ENCODE peak calls at places on chromosomes 2 and 18, in five cellular contexts. One of them, this sample, is unnamed.

GRCh38 chr2:118847447-118848172 is at the start of gene EN1:
- DNase-seq in heart left ventricle: no peak
- DNase-seq in brain microvascular endothelial cell: no peak
- DNase-seq in H7: peak
- DNase-seq in mesenchymal stem cell: no peak
- DNase-seq in this sample: no peak

GRCh38 chr18:48949606-48950535 is 894 bp downstream of the SMAD7 start:
- DNase-seq in heart left ventricle: peak
- DNase-seq in brain microvascular endothelial cell: no peak
- DNase-seq in H7: peak
- DNase-seq in mesenchymal stem cell: peak
- DNase-seq in this sample: peak

GRCh38 chr2:39119732-39120520 is 925 bp downstream of the SOS1 start:
- DNase-seq in heart left ventricle: peak
- DNase-seq in brain microvascular endothelial cell: no peak
- DNase-seq in H7: peak
- DNase-seq in mesenchymal stem cell: peak
- DNase-seq in this sample: peak

GRCh38 chr2:39135678-39136259 is 14.9 kb upstream of the SOS1 start:
- DNase-seq in heart left ventricle: no peak
- DNase-seq in brain microvascular endothelial cell: no peak
- DNase-seq in H7: no peak
- DNase-seq in mesenchymal stem cell: no peak
- DNase-seq in this sample: no peak

GRCh38 chr2:28134262-28134812 is 243.8 kb downstream of the BABAM2 start:
- DNase-seq in heart left ventricle: no peak
- DNase-seq in brain microvascular endothelial cell: no peak
- DNase-seq in H7: no peak
- DNase-seq in mesenchymal stem cell: no peak
- DNase-seq in this sample: no peak

GRCh38 chr2:238241970-238242369 is 2.1 kb upstream of the HES6 start:
- DNase-seq in heart left ventricle: no peak
- DNase-seq in brain microvascular endothelial cell: no peak
- DNase-seq in H7: no peak
- DNase-seq in mesenchymal stem cell: no peak
- DNase-seq in this sample: no peak

GRCh38 chr2:18795881-18796280 is 206.5 kb upstream of the NT5C1B start:
- DNase-seq in heart left ventricle: no peak
- DNase-seq in brain microvascular endothelial cell: no peak
- DNase-seq in H7: no peak
- DNase-seq in mesenchymal stem cell: peak
- DNase-seq in this sample: no peak

GRCh38 chr18:80096032-80096565 is 13.0 kb upstream of the ADNP2 start:
- DNase-seq in heart left ventricle: no peak
- DNase-seq in brain microvascular endothelial cell: no peak
- DNase-seq in H7: no peak
- DNase-seq in mesenchymal stem cell: no peak
- DNase-seq in this sample: no peak

GRCh38 chr2:180707175-180707866 is 273.1 kb upstream of the UBE2E3 start:
- DNase-seq in heart left ventricle: no peak
- DNase-seq in brain microvascular endothelial cell: no peak
- DNase-seq in H7: no peak
- DNase-seq in mesenchymal stem cell: no peak
- DNase-seq in this sample: no peak

GRCh38 chr2:224453892-224454291 is 52.0 kb upstream of the FAM124B start:
- DNase-seq in heart left ventricle: no peak
- DNase-seq in brain microvascular endothelial cell: no peak
- DNase-seq in H7: no peak
- DNase-seq in mesenchymal stem cell: no peak
- DNase-seq in this sample: no peak

GRCh38 chr2:3651686-3652516 is 6.1 kb upstream of the ALLC start:
- DNase-seq in heart left ventricle: peak
- DNase-seq in brain microvascular endothelial cell: peak
- DNase-seq in H7: peak
- DNase-seq in mesenchymal stem cell: peak
- DNase-seq in this sample: peak

GRCh38 chr2:15800489-15801329 is 139.6 kb upstream of the MYCN start:
- DNase-seq in heart left ventricle: no peak
- DNase-seq in brain microvascular endothelial cell: no peak
- DNase-seq in H7: peak
- DNase-seq in mesenchymal stem cell: no peak
- DNase-seq in this sample: no peak

GRCh38 chr2:167550448-167550847 is 662.2 kb downstream of the XIRP2 start:
- DNase-seq in heart left ventricle: no peak
- DNase-seq in brain microvascular endothelial cell: peak
- DNase-seq in H7: peak
- DNase-seq in mesenchymal stem cell: peak
- DNase-seq in this sample: no peak

GRCh38 chr2:64923385-64923710 is 65.9 kb upstream of the SLC1A4 start:
- DNase-seq in heart left ventricle: no peak
- DNase-seq in brain microvascular endothelial cell: no peak
- DNase-seq in H7: no peak
- DNase-seq in mesenchymal stem cell: no peak
- DNase-seq in this sample: no peak

GRCh38 chr2:138652378-138652777 is 127.8 kb downstream of the NXPH2 start:
- DNase-seq in heart left ventricle: no peak
- DNase-seq in brain microvascular endothelial cell: peak
- DNase-seq in H7: no peak
- DNase-seq in mesenchymal stem cell: no peak
- DNase-seq in this sample: no peak

GRCh38 chr2:46873632-46874068 is 42.0 kb downstream of the MCFD2 start:
- DNase-seq in heart left ventricle: no peak
- DNase-seq in brain microvascular endothelial cell: peak
- DNase-seq in H7: no peak
- DNase-seq in mesenchymal stem cell: peak
- DNase-seq in this sample: no peak

GRCh38 chr2:64698068-64698645 is 44.4 kb upstream of the SERTAD2 start:
- DNase-seq in heart left ventricle: no peak
- DNase-seq in brain microvascular endothelial cell: no peak
- DNase-seq in H7: no peak
- DNase-seq in mesenchymal stem cell: no peak
- DNase-seq in this sample: no peak

GRCh38 chr18:25817571-25818237 is 272.7 kb downstream of the SS18 start:
- DNase-seq in heart left ventricle: no peak
- DNase-seq in brain microvascular endothelial cell: no peak
- DNase-seq in H7: no peak
- DNase-seq in mesenchymal stem cell: no peak
- DNase-seq in this sample: no peak

GRCh38 chr2:36476411-36476810 is 120.8 kb downstream of the CRIM1 start:
- DNase-seq in heart left ventricle: no peak
- DNase-seq in brain microvascular endothelial cell: no peak
- DNase-seq in H7: no peak
- DNase-seq in mesenchymal stem cell: no peak
- DNase-seq in this sample: no peak

GRCh38 chr2:174436351-174436750 is 40.8 kb downstream of the SCRN3 start:
- DNase-seq in heart left ventricle: no peak
- DNase-seq in brain microvascular endothelial cell: peak
- DNase-seq in H7: no peak
- DNase-seq in mesenchymal stem cell: no peak
- DNase-seq in this sample: no peak

GRCh38 chr2:69693059-69693458 is 48.9 kb upstream of the ANXA4 start:
- DNase-seq in heart left ventricle: no peak
- DNase-seq in brain microvascular endothelial cell: no peak
- DNase-seq in H7: no peak
- DNase-seq in mesenchymal stem cell: no peak
- DNase-seq in this sample: no peak

GRCh38 chr2:120894936-120895335 is 159.3 kb downstream of the GLI2 start:
- DNase-seq in heart left ventricle: no peak
- DNase-seq in brain microvascular endothelial cell: no peak
- DNase-seq in H7: no peak
- DNase-seq in mesenchymal stem cell: no peak
- DNase-seq in this sample: no peak

DNA sequence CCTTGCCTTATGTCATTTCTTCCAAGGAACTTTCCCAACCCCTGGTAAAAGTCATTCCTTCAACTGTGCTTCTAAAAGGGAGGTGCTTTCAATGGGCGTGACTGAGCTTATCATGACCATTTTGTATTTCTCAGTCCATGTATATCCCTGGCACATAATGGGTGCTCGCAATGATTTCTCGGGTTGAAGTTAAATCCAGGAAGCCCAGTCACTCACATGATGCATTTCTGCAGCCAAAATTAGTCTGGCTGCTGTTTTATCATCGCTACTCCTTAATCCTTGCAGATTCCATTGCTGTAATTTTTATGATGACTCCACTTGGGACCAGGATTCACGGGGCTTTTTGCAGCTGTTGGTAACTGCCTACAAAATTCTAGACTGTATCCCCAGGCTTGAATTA is 25.9 kb upstream of the RFX8 start:
- DNase-seq in heart left ventricle: no peak
- DNase-seq in brain microvascular endothelial cell: no peak
- DNase-seq in H7: no peak
- DNase-seq in mesenchymal stem cell: no peak
- DNase-seq in this sample: no peak
- H3K4me3 ChIP-seq in heart left ventricle: peak
- H3K4me3 ChIP-seq in brain microvascular endothelial cell: no peak
- H3K4me3 ChIP-seq in H7: no peak
- H3K4me3 ChIP-seq in mesenchymal stem cell: no peak
- H3K4me3 ChIP-seq in this sample: no peak

GRCh38 chr18:4454548-4455112 is 477 bp downstream of the DLGAP1 start:
- DNase-seq in heart left ventricle: peak
- DNase-seq in brain microvascular endothelial cell: no peak
- DNase-seq in H7: peak
- DNase-seq in mesenchymal stem cell: no peak
- DNase-seq in this sample: no peak
- H3K4me3 ChIP-seq in heart left ventricle: peak
- H3K4me3 ChIP-seq in brain microvascular endothelial cell: peak
- H3K4me3 ChIP-seq in H7: peak
- H3K4me3 ChIP-seq in mesenchymal stem cell: peak
- H3K4me3 ChIP-seq in this sample: no peak

DNA sequence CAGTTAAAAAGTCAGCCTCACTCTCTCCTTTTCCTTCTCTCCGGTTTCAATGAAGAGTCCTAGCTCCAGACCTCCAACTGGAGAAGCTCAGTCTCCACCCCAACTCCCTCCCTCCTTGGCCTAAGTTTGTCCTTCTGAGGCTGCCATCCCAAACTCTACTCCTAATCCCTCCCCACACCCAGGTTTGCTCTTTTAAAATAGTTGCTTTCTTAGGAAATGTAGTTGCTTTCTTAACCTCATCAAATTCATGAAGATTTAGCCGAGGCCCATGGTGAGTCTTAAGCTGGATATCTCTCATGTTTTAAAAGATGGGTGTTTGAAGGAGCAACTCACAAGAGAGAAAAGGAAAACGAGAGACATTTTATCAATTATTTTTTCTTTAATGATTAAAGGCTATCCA is 937 bp upstream of the LANCL1 start:
- DNase-seq in heart left ventricle: no peak
- DNase-seq in brain microvascular endothelial cell: peak
- DNase-seq in H7: peak
- DNase-seq in mesenchymal stem cell: peak
- DNase-seq in this sample: no peak
- H3K4me3 ChIP-seq in heart left ventricle: peak
- H3K4me3 ChIP-seq in brain microvascular endothelial cell: peak
- H3K4me3 ChIP-seq in H7: peak
- H3K4me3 ChIP-seq in mesenchymal stem cell: no peak
- H3K4me3 ChIP-seq in this sample: peak

GRCh38 chr18:179499-179898 is 21.1 kb downstream of the USP14 start:
- DNase-seq in heart left ventricle: no peak
- DNase-seq in brain microvascular endothelial cell: no peak
- DNase-seq in H7: no peak
- DNase-seq in mesenchymal stem cell: no peak
- DNase-seq in this sample: no peak

GRCh38 chr18:181711-182110 is 23.4 kb downstream of the USP14 start:
- DNase-seq in heart left ventricle: no peak
- DNase-seq in brain microvascular endothelial cell: no peak
- DNase-seq in H7: no peak
- DNase-seq in mesenchymal stem cell: no peak
- DNase-seq in this sample: no peak

GRCh38 chr18:189254-189653 is 30.9 kb downstream of the USP14 start:
- DNase-seq in heart left ventricle: no peak
- DNase-seq in brain microvascular endothelial cell: no peak
- DNase-seq in H7: no peak
- DNase-seq in mesenchymal stem cell: no peak
- DNase-seq in this sample: no peak

DNA sequence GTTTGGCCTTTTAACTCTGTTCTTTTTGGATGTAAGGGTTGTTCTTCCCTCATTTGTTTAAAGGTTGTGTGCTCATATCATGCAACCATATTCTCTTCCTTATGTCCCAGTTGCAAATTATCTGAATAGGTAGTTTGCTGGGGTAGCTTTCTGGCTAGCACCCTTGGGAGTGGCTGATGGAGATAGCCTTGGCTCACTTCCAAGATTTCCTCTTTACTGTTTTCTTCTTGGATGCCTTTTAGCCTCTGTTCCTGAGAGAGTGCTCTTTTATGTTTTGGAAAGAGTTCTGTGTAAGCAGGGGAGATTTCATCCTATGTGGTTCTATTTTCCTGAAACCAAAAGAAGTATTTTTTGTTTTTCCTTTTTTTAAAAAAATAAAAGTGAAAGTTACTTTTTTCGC is 25.4 kb downstream of the USP14 start:
- DNase-seq in heart left ventricle: no peak
- DNase-seq in brain microvascular endothelial cell: peak
- DNase-seq in H7: no peak
- DNase-seq in mesenchymal stem cell: peak
- DNase-seq in this sample: no peak
- H3K4me3 ChIP-seq in heart left ventricle: no peak
- H3K4me3 ChIP-seq in brain microvascular endothelial cell: no peak
- H3K4me3 ChIP-seq in H7: no peak
- H3K4me3 ChIP-seq in mesenchymal stem cell: no peak
- H3K4me3 ChIP-seq in this sample: no peak